ENCODE peak calls at places on chromosomes 5 and 9, in eight cellular contexts. D is lower lobe of right lung, G is hepatocyte, R is neural progenitor cell, L is thoracic aorta, Y is left ventricle myocardium inferior, U is HCT116, V is right atrium auricular region. P is an unnamed sample.
A peak's percentile ranks its signal among the peaks of the same experiment; 100 is the strongest.

GRCh38 chr5:115459844-115460243 is 84.7 kb downstream of the FEM1C start:
- DNase-seq in R (no peak), L (no peak), G (no peak), U (peak; percentile 2), D (no peak), V (no peak), Y (no peak), P (no peak)

GRCh38 chr9:137814841-137815240 is 62.7 kb upstream of the CACNA1B start:
- DNase-seq in G (no peak), U (no peak), L (no peak), V (no peak), Y (no peak), D (no peak), R (no peak), P (no peak)

GRCh38 chr5:88770290-88771257 is 112.4 kb downstream of the MEF2C start:
- DNase-seq in G (no peak), L (no peak), D (no peak), Y (no peak), U (no peak), V (no peak), R (no peak), P (no peak)

GRCh38 chr9:127741831-127742434 is 6.8 kb upstream of the TOR2A start:
- DNase-seq in L (no peak), V (no peak), G (peak; percentile 75), Y (peak; percentile 81), R (peak; percentile 97), U (peak; percentile 18), D (peak; percentile 90), P (no peak)

GRCh38 chr9:135214054-135214640 is 126.7 kb downstream of the OLFM1 start:
- DNase-seq in Y (no peak), R (peak; percentile 25), U (no peak), G (no peak), D (peak; percentile 28), L (no peak), V (no peak), P (no peak)

GRCh38 chr5:66891184-66891925 is 295.2 kb downstream of the MAST4 start:
- DNase-seq in R (no peak), U (no peak), V (no peak), Y (no peak), L (no peak), D (no peak), G (peak; percentile 12), P (peak; percentile 13)

GRCh38 chr9:117682955-117683710 is 21.1 kb upstream of the TLR4 start:
- DNase-seq in D (no peak), R (no peak), V (no peak), G (no peak), L (no peak), Y (no peak), U (no peak), P (no peak)

GRCh38 chr9:129094387-129095169 is 13.7 kb downstream of the DOLPP1 start:
- DNase-seq in D (no peak), R (no peak), V (no peak), U (no peak), L (no peak), Y (no peak), G (no peak), P (no peak)

GRCh38 chr5:146283344-146283761 is 55.3 kb upstream of the POU4F3 start:
- DNase-seq in G (peak; percentile 12), L (no peak), Y (no peak), R (no peak), U (peak; percentile 86), D (no peak), V (no peak), P (peak; percentile 84)

GRCh38 chr5:4375640-4376039 is 764.5 kb upstream of the ADAMTS16 start:
- DNase-seq in D (no peak), V (no peak), L (no peak), G (no peak), Y (no peak), U (no peak), R (no peak), P (no peak)

GRCh38 chr5:14879985-14880589 is 8.5 kb upstream of the ANKH start:
- DNase-seq in U (no peak), G (peak; percentile 22), Y (no peak), L (no peak), V (no peak), R (no peak), D (no peak), P (no peak)

DNA sequence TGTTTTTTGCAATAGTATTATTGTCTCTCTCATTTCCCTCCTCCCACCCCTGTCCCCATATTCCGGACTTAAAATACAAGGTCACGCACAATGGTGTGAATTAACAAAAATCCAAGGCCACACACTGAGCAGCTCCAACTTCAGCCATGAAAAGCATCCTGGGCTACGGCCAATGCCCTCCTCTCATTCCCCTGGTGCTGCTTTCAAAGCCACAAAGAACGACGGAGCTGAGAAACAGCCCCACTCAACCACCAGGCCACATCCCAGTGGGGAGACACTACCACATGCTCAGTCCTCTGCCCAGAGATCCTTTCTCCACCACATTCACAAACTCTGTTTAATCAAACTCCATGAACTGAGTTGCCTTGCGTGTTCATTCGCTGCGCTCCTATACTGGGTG is 220.8 kb downstream of the TSSK1B start:
- DNase-seq in V (no peak), Y (no peak), D (no peak), R (no peak), L (no peak), G (no peak), U (no peak), P (no peak)
- H3K4me1 ChIP-seq in V (peaks cover 66% of the 10 kb centered on the region), Y (peaks cover 89% of the 10 kb centered on the region), D (peaks cover 20% of the 10 kb centered on the region), R (peaks cover 54% of the 10 kb centered on the region), L (no peaks in the 10 kb centered on the region), G (peaks cover 39% of the 10 kb centered on the region), U (peaks cover 38% of the 10 kb centered on the region), P (peaks cover 88% of the 10 kb centered on the region)

DNA sequence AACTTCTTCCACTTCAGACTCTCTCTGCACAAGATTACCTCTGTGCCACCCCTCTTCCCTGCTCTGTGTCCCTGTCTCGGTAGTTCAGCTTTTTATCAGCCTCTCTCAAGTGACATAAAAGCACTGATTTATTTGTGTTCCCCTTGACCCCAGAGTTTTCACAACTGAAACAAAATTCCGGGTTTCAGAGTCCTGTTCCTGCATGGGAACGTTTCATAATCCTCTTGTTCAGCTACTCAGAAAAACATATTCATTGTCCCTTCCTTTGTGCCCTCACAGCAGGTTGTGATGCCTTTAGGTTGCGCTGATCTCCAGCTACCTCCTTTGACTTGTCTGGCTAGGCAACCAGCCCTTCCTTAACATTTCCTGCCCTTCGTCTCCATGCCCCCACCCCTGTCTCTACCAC is 13.7 kb upstream of the ITGA1 start:
- DNase-seq in V (no peak), D (no peak), R (peak; percentile 61), G (no peak), L (no peak), U (no peak), Y (no peak), P (peak; percentile 2)
- TF ChIP-seq CTCF in V (no peak), D (no peak), R (no peak), G (no peak), L (no peak), U (no peak), Y (no peak), P (no peak)

GRCh38 chr5:39167141-39167972 is 52.0 kb downstream of the FYB1 start:
- DNase-seq in V (no peak), L (no peak), G (no peak), D (no peak), Y (no peak), R (no peak), U (no peak), P (no peak)

GRCh38 chr5:39164016-39164415 is 55.3 kb downstream of the FYB1 start:
- DNase-seq in D (no peak), U (no peak), V (no peak), G (no peak), L (no peak), R (no peak), Y (no peak), P (no peak)

GRCh38 chr5:39161578-39161977 is 57.8 kb downstream of the FYB1 start:
- DNase-seq in U (no peak), D (no peak), Y (no peak), G (no peak), L (no peak), V (no peak), R (no peak), P (no peak)

GRCh38 chr5:39167973-39168345 is 51.4 kb downstream of the FYB1 start:
- DNase-seq in R (no peak), V (no peak), D (no peak), U (no peak), L (no peak), Y (no peak), G (no peak), P (no peak)

DNA sequence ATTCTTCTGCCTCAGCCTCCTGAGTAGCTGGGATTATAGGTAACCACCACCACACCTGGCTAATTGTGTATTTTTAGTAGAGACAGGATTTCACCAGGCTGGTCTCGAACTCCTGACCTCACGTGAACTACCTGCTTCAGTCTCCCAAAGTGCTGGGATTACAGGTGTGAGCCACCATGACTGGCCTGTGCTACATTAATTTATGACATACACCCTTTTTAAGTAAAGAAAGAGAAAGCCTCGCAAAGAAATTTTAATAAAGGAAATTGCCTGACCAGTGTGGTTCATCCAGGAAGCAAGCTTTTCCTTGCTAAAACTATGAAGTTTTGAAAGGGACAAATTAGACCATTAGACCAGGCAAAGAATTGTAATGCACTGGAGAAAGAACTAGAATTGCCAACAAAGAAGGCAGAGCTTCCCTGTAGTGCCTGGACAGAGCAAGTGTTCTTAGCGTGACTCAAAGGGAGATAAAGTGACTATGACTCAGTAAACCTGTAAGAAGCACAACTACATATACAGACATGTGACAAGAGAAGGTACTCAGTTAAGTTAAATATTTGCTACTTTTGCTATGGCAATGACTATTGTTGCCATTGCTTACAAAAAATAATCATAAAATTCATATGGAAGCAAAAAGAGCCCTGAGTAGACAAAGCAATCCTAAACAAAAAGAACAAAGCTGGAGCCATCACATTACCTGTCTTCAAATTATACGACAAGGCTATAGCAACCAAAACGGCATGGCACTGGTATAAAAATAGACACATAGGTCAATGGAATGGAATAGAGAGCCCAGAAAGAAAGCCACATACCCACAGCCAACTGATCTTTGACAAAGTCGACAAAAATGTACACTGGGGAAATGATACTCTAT is 54.6 kb downstream of the FYB1 start:
- DNase-seq in Y (no peak), U (no peak), R (no peak), G (peak; percentile 42), L (no peak), D (no peak), V (no peak), P (no peak)
- H3K4me1 ChIP-seq in Y (peaks cover 8% of the 10 kb centered on the region), U (no peaks in the 10 kb centered on the region), R (no peaks in the 10 kb centered on the region), G (peaks cover 3% of the 10 kb centered on the region), L (no peaks in the 10 kb centered on the region), D (no peaks in the 10 kb centered on the region), V (no peaks in the 10 kb centered on the region), P (no peaks in the 10 kb centered on the region)

GRCh38 chr9:13705913-13706312 is 426.4 kb upstream of the MPDZ start:
- DNase-seq in U (no peak), L (no peak), V (peak; percentile 82), Y (peak; percentile 18), R (peak; percentile 15), D (no peak), G (peak; percentile 19), P (peak; percentile 95)
- TF ChIP-seq CTCF in U (no peak), L (no peak), V (no peak), Y (no peak), R (no peak), D (no peak), G (no peak), P (no peak)

GRCh38 chr5:10555134-10555733 is 8.6 kb upstream of the ANKRD33B start:
- DNase-seq in V (no peak), R (no peak), D (no peak), L (no peak), G (peak; percentile 59), U (no peak), Y (no peak), P (no peak)
- H3K4me1 ChIP-seq in V (peaks cover 16% of the 10 kb centered on the region), R (peaks cover 17% of the 10 kb centered on the region), D (peaks cover 14% of the 10 kb centered on the region), L (peaks cover 10% of the 10 kb centered on the region), G (peaks cover 27% of the 10 kb centered on the region), U (peaks cover 79% of the 10 kb centered on the region), Y (peaks cover 37% of the 10 kb centered on the region), P (peaks cover 8% of the 10 kb centered on the region)

GRCh38 chr5:121221483-121221882 is 630.2 kb upstream of the FTMT start:
- DNase-seq in L (no peak), R (no peak), Y (no peak), U (no peak), V (no peak), G (no peak), D (no peak), P (no peak)
- TF ChIP-seq CTCF in L (no peak), R (no peak), Y (no peak), U (no peak), V (no peak), G (no peak), D (no peak), P (no peak)